ENCODE peak calls at places on chromosomes 16 and 17, in four cellular contexts. A, F, Y and Z are unnamed samples.

GRCh38 chr17:27569257-27569722 is 61.7 kb upstream of the LGALS9 start:
- DNase-seq in A (no peak), F (peak), Y (peak), Z (no peak)

GRCh38 chr17:39591958-39592954 is 15.5 kb downstream of the NEUROD2 start:
- DNase-seq in A (peak), F (no peak), Y (peak), Z (peak)

GRCh38 chr17:41647940-41648410 is 23.6 kb upstream of the KRT17 start:
- DNase-seq in A (peak), F (peak), Y (peak), Z (peak)

GRCh38 chr16:51981725-51982124 is 565.2 kb downstream of the TOX3 start:
- DNase-seq in A (no peak), F (no peak), Y (no peak), Z (no peak)

GRCh38 chr17:40604327-40605080 is 39.2 kb upstream of the CCR7 start:
- DNase-seq in A (no peak), F (no peak), Y (no peak), Z (no peak)

GRCh38 chr16:27408012-27408601 is 6.1 kb downstream of the IL21R start:
- DNase-seq in A (no peak), F (no peak), Y (no peak), Z (peak)

GRCh38 chr17:64773836-64774761 is 112.0 kb upstream of the SMURF2 start:
- DNase-seq in A (peak), F (peak), Y (peak), Z (peak)

GRCh38 chr17:77686903-77687302 is 271.6 kb upstream of the TNRC6C start:
- DNase-seq in A (no peak), F (no peak), Y (no peak), Z (no peak)

GRCh38 chr17:68383443-68384321 is 73.6 kb downstream of the WIPI1 start:
- DNase-seq in A (peak), F (no peak), Y (no peak), Z (peak)

GRCh38 chr17:81128774-81129173 is 36.5 kb upstream of the PVALEF start:
- DNase-seq in A (no peak), F (no peak), Y (no peak), Z (no peak)

GRCh38 chr17:46194393-46195216 is 1.4 kb upstream of the KANSL1 start:
- DNase-seq in A (peak), F (no peak), Y (peak), Z (no peak)

GRCh38 chr17:19336938-19337711 is 25.4 kb downstream of the B9D1 start:
- DNase-seq in A (no peak), F (no peak), Y (no peak), Z (peak)

GRCh38 chr17:40499551-40500189 is 1.8 kb downstream of the TNS4 start:
- DNase-seq in A (no peak), F (no peak), Y (peak), Z (peak)

GRCh38 chr16:27426423-27427408 is 24.7 kb downstream of the IL21R start:
- DNase-seq in A (peak), F (no peak), Y (peak), Z (peak)

DNA sequence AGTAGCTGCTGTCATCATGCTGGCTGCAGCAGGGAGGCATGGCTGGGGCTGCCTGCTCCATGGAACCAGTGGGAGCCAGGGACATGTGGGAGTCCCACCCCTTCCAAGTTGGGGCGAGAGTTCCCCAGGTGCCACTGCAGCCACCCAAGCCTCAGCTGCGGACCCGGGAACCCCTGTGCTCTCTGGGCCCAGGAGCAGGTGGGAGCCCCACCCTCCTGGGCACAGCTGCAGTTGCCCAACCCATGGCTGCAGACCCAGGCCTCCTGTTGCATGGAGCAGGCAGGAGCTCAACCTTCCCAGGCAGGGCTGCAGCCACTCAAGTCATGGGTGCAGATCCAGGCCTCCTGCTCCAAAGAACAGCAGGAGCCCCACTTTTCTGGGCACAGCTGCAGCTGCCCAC is 274.2 kb upstream of the KCNJ16 start:
- DNase-seq in A (no peak), F (no peak), Y (no peak), Z (no peak)
- TF ChIP-seq FOSL1 in A (no peak), F (no peak), Y (no peak), Z (no peak)

DNA sequence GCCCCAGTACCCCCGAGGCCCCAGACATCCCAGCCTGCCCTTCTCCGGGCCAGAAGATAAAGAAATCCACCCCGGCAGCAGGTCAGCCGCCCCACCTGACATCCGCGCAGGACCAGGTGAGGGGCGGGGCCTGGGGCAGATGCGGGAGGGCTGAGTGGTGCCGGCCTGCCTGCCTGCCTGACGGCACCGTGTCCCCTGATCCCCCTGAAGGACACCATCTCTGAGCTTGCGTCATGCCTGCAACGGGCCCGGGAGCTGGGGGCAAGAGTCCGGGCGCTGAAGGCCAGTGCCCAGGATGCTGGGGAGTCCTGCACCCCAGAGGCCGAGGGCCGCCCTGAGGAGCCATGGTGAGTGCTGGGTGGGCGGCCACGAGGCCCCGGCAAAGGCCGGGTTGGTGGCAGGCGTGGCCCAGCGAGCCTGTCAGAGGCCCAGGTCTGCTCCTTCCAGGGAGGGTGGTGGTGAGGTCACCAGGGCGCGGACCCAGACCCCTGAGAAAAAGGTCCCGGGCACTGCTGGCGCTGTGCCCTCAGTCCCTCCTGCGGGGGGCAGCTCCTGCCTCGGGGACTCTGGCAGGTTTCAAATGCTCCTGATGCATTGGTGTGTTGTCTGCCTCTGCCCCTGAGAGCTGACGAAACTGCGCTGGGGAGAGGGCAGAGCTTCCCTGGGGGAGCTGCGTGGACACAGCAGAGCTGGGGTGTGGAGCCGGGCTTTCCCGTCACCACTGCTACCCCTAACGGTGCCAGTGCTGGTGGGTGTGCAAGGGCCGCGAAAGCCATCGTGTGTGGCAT is 1.2 kb downstream of the CDT1 start:
- DNase-seq in A (no peak), F (no peak), Y (peak), Z (peak)
- TF ChIP-seq FOSL1 in A (no peak), F (no peak), Y (no peak), Z (no peak)

GRCh38 chr17:13643196-13643595 is 41.5 kb upstream of the HS3ST3A1 start:
- DNase-seq in A (no peak), F (no peak), Y (no peak), Z (no peak)

GRCh38 chr17:13646411-13646810 is 44.7 kb upstream of the HS3ST3A1 start:
- DNase-seq in A (no peak), F (no peak), Y (no peak), Z (no peak)

GRCh38 chr17:13650096-13650675 is 48.5 kb upstream of the HS3ST3A1 start:
- DNase-seq in A (no peak), F (no peak), Y (no peak), Z (no peak)

GRCh38 chr17:13646969-13647368 is 45.2 kb upstream of the HS3ST3A1 start:
- DNase-seq in A (no peak), F (no peak), Y (no peak), Z (no peak)

GRCh38 chr17:13647551-13647950 is 45.8 kb upstream of the HS3ST3A1 start:
- DNase-seq in A (no peak), F (no peak), Y (no peak), Z (no peak)
- TF ChIP-seq FOSL1 in A (no peak), F (no peak), Y (no peak), Z (no peak)

DNA sequence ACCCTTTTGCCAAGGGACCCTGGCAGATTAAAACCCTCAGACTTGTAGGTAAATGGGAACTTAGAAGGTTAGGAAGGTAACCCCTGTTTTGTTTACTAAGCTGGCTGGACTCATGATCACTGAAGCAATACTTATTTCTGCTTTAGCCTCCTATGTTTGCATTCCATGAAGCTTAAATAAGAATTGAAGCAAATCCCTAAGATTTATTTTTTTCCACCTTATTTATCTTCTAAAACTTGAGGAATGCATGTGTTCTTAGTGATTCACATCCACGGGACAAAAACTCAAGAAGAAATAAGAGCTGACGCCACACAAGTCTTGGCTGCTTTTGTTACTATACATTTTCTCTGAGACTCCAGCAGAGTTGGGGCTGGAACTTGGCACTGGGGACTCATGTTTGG is 35.5 kb downstream of the CLUAP1 start:
- DNase-seq in A (no peak), F (no peak), Y (no peak), Z (no peak)
- TF ChIP-seq FOSL1 in A (no peak), F (no peak), Y (no peak), Z (no peak)

DNA sequence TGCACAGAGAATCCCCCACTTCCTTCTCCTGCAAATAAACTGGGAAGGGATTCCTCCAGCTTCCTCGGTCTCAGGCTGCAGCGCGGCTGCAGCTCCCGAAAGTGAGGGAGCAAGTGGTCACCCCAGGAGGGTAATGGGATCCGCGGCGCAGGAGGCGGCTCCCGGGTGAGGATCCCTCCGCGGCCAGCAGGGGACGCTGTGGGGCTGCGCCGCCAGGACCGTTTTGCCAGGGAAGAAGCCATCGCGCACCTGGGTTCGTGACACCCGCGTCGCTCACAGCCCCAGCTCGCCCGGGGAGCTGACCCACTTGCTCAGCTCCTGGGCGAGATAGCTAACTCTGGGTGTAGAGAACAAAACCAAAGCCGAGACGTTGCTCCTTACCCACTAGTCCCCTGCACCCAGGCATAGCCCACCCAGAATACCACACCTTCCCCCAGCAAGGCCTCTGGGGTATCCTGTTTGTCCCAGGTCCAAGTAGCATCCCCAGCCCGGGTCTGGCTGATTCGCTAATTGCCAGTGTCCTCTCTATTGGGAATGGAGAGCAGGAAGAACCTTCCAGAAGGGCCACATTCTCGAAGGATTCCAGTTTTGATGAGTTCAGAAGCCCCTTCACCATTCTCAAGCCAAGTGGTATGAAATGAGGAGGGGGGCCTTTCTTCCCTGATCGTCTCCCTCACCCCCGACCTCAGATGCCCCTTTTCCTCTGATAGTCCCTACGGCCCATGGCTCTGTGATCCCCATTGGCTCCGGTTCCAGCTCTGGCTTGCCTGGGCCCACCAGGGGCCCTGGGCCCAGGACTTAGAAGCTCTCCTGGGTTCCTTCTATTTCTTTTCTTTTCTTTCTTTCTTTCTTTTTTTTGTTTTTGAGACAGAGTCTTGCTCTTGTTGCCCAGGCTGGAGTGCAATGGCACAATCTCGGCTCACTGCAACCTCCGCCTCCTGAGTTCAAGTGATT is 14.1 kb downstream of the CYGB start:
- DNase-seq in A (peak), F (peak), Y (peak), Z (peak)
- TF ChIP-seq FOSL1 in A (no peak), F (no peak), Y (no peak), Z (no peak)